ENCODE peak calls at places on chromosomes 5 and 9, in ten cellular contexts. M is left lung; P is CD4-positive, CD25-positive, alpha-beta regulatory T cell; E is activated gamma-delta T cell; N is CD4-positive, alpha-beta memory T cell; C is AG20443; Q is RCC 7860; Y is HFFc6; L is psoas muscle; I is activated CD4-positive, alpha-beta T cell treated with anti-CD3 and anti-CD28 coated beads, Interleukin-2, amount 50 U/mL, for 4 hours. V is an unnamed sample.

GRCh38 chr5:135266975-135267374 is 132.1 kb downstream of the MACROH2A1 start:
- DNase-seq in M (no peak), P (no peak), E (no peak), N (no peak), C (no peak), Q (no peak), Y (peak; percentile 23), L (no peak), I (no peak), V (no peak)

GRCh38 chr9:72485821-72486605 is 35.4 kb upstream of the TMC1 start:
- DNase-seq in M (no peak), P (no peak), E (no peak), N (no peak), C (no peak), Q (peak; percentile 64), Y (peak; percentile 18), L (no peak), I (no peak), V (no peak)

GRCh38 chr5:57495688-57496087 is 13.1 kb upstream of the ACTBL2 start:
- DNase-seq in M (no peak), P (no peak), E (no peak), N (no peak), C (no peak), Q (no peak), Y (no peak), L (no peak), I (no peak), V (no peak)

GRCh38 chr9:129826344-129826743 is 2.4 kb upstream of the TOR1A start:
- DNase-seq in M (no peak), P (no peak), E (no peak), N (no peak), C (no peak), Q (no peak), Y (no peak), L (no peak), I (no peak), V (no peak)

GRCh38 chr5:1008451-1009358 is at the start of gene NKD2:
- DNase-seq in M (peak; percentile 78), P (peak; percentile 27), E (no peak), N (peak; percentile 32), C (peak; percentile 86), Q (no peak), Y (no peak), L (peak; percentile 56), I (peak; percentile 13), V (peak; percentile 64)

GRCh38 chr5:173714551-173715428 is 98.3 kb upstream of the BOD1 start:
- DNase-seq in M (no peak), P (no peak), E (no peak), N (no peak), C (peak; percentile 91), Q (peak; percentile 34), Y (peak; percentile 91), L (no peak), I (no peak), V (no peak)

GRCh38 chr5:167573274-167574127 is 717.9 kb upstream of the WWC1 start:
- DNase-seq in M (no peak), P (no peak), E (no peak), N (no peak), C (peak; percentile 57), Q (no peak), Y (no peak), L (no peak), I (no peak), V (no peak)

GRCh38 chr9:14616188-14616982 is 76.8 kb downstream of the ZDHHC21 start:
- DNase-seq in M (no peak), P (peak; percentile 68), E (no peak), N (peak; percentile 42), C (peak; percentile 27), Q (peak; percentile 17), Y (peak; percentile 59), L (no peak), I (no peak), V (no peak)

GRCh38 chr5:114185274-114185673 is 176.6 kb upstream of the KCNN2 start:
- DNase-seq in M (peak; percentile 32), P (no peak), E (no peak), N (no peak), C (peak; percentile 24), Q (no peak), Y (peak; percentile 49), L (peak; percentile 36), I (no peak), V (no peak)

GRCh38 chr9:133714606-133715294 is 23.4 kb downstream of the SARDH start:
- DNase-seq in M (peak; percentile 77), P (no peak), E (no peak), N (no peak), C (no peak), Q (peak; percentile 37), Y (no peak), L (peak; percentile 70), I (no peak), V (no peak)